ENCODE peak calls at places on chromosomes 13 and 19, in ten cellular contexts. I is brain microvascular endothelial cell, V is heart left ventricle, Q is adrenal gland, K is thoracic aorta, O is colonic mucosa, J is body of pancreas, X is AG04450, Y is H9, N is astrocyte. M is an unnamed sample.

GRCh38 chr19:41411682-41412265 is 14.2 kb downstream of the BCKDHA start:
- DNase-seq in X (no peak), K (no peak), V (peak), I (no peak), Y (no peak), N (no peak), J (peak), Q (peak), O (no peak), M (no peak)

GRCh38 chr19:43724896-43725295 is 9.0 kb downstream of the IRGC start:
- DNase-seq in J (no peak), Q (no peak), K (no peak), I (no peak), O (no peak), V (no peak), N (no peak), Y (no peak), X (no peak), M (no peak)

GRCh38 chr13:43057653-43058317 is 34.4 kb downstream of the DNAJC15 start:
- DNase-seq in K (no peak), N (peak), I (peak), Y (peak), X (no peak), J (no peak), Q (no peak), V (no peak), O (no peak), M (peak)

GRCh38 chr13:20550799-20551198 is 16.2 kb upstream of the IFT88 start:
- DNase-seq in N (no peak), J (no peak), V (no peak), Q (no peak), K (no peak), O (no peak), Y (no peak), X (no peak), I (no peak), M (peak)

GRCh38 chr19:16216744-16217670 is 19.3 kb downstream of the AP1M1 start:
- DNase-seq in O (no peak), K (no peak), V (no peak), X (no peak), Y (no peak), I (no peak), Q (no peak), N (no peak), J (no peak), M (no peak)

GRCh38 chr19:15954820-15955219 is 6.0 kb downstream of the OR10H4 start:
- DNase-seq in N (no peak), I (no peak), K (no peak), X (no peak), V (no peak), O (no peak), J (no peak), Q (no peak), Y (no peak), M (no peak)

GRCh38 chr19:2385053-2385721 is 25.1 kb downstream of the TMPRSS9 start:
- DNase-seq in O (peak), K (no peak), Q (peak), V (no peak), X (peak), I (peak), N (peak), J (peak), Y (peak), M (peak)

GRCh38 chr19:34316741-34317241 is 48.2 kb upstream of the GPI start:
- DNase-seq in J (no peak), V (no peak), K (no peak), I (peak), X (no peak), O (no peak), Y (no peak), Q (peak), N (peak), M (no peak)

GRCh38 chr13:78742659-78743058 is 83.7 kb upstream of the OBI1 start:
- DNase-seq in K (no peak), Y (peak), V (no peak), J (no peak), Q (no peak), I (no peak), X (no peak), O (no peak), N (no peak), M (no peak)

GRCh38 chr13:40207110-40207478 is 459.3 kb downstream of the FOXO1 start:
- DNase-seq in Q (no peak), J (no peak), V (no peak), O (no peak), N (no peak), X (no peak), Y (no peak), K (no peak), I (no peak), M (no peak)

GRCh38 chr13:42275098-42275471 is 3.1 kb downstream of the AKAP11 start:
- DNase-seq in K (no peak), I (no peak), N (no peak), Q (no peak), Y (no peak), J (no peak), X (no peak), O (no peak), V (no peak), M (no peak)

GRCh38 chr19:35328851-35329285 is at the start of gene CD22:
- DNase-seq in X (no peak), N (no peak), K (no peak), Q (no peak), I (no peak), Y (no peak), O (no peak), V (peak), J (no peak), M (no peak)

GRCh38 chr19:39390460-39390758 is 497 bp downstream of the PAF1 start:
- DNase-seq in Q (no peak), K (no peak), Y (no peak), O (peak), N (peak), J (peak), I (no peak), X (no peak), V (no peak), M (no peak)

GRCh38 chr19:28940751-28941500 is 272.0 kb downstream of the UQCRFS1 start:
- DNase-seq in K (no peak), J (no peak), O (no peak), X (no peak), N (no peak), Y (no peak), I (peak), Q (no peak), V (no peak), M (peak)

GRCh38 chr19:41545547-41545946 is 30.4 kb upstream of the CEACAM21 start:
- DNase-seq in V (no peak), K (no peak), Y (no peak), O (no peak), J (no peak), N (no peak), I (no peak), Q (no peak), X (no peak), M (no peak)

GRCh38 chr13:31951215-31951678 is 80.3 kb upstream of the FRY start:
- DNase-seq in X (no peak), V (peak), O (peak), K (no peak), I (no peak), Y (no peak), N (peak), Q (peak), J (peak), M (peak)

GRCh38 chr19:10018219-10018618 is 4.9 kb downstream of the RDH8 start:
- DNase-seq in J (no peak), N (peak), V (no peak), I (no peak), Y (no peak), O (no peak), K (no peak), Q (no peak), X (no peak), M (no peak)

GRCh38 chr13:37139356-37139755 is 33.9 kb upstream of the CSNK1A1L start:
- DNase-seq in X (no peak), J (no peak), N (no peak), Q (no peak), V (no peak), Y (no peak), I (no peak), O (no peak), K (no peak), M (no peak)

GRCh38 chr13:62320129-62320724 is 904.6 kb upstream of the PCDH20 start:
- DNase-seq in K (no peak), X (peak), Y (no peak), O (no peak), V (no peak), N (peak), I (peak), Q (no peak), J (no peak), M (peak)

DNA sequence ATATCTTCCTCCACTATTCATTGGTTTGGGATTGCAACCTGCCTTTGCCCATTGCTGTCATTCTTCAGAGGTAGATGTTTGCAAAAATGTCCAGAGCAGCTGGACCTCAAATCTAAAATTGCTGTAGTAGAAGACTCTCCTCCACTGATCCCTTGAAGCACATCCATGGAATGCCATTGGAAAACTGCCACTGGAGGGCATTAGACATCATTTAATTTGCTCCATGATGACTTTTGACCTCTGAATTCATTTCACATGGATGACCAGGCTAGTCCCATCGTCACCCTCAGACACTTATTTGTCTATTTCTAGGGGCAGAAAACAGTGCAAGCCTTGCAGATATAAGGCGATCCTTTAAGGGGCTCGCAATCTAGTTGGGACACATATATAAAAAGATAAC is 33.9 kb upstream of the FLT1 start:
- DNase-seq in Q (no peak), K (no peak), N (no peak), X (no peak), O (no peak), I (no peak), V (no peak), J (no peak), Y (no peak), M (no peak)
- TF ChIP-seq CTCF in Q (no peak), K (no peak), N (no peak), X (no peak), O (peak), I (peak), V (no peak), J (no peak), Y (no peak), M (no peak)

GRCh38 chr19:18091217-18091608 is 4.5 kb upstream of the IL12RB1 start:
- DNase-seq in Y (no peak), J (peak), I (no peak), V (peak), N (no peak), O (peak), K (no peak), X (no peak), Q (peak), M (no peak)
- H3K27ac ChIP-seq in Y (no peak), J (no peak), I (no peak), V (no peak), N (no peak), O (peak), K (no peak), X (no peak), Q (no peak), M (no peak)

DNA sequence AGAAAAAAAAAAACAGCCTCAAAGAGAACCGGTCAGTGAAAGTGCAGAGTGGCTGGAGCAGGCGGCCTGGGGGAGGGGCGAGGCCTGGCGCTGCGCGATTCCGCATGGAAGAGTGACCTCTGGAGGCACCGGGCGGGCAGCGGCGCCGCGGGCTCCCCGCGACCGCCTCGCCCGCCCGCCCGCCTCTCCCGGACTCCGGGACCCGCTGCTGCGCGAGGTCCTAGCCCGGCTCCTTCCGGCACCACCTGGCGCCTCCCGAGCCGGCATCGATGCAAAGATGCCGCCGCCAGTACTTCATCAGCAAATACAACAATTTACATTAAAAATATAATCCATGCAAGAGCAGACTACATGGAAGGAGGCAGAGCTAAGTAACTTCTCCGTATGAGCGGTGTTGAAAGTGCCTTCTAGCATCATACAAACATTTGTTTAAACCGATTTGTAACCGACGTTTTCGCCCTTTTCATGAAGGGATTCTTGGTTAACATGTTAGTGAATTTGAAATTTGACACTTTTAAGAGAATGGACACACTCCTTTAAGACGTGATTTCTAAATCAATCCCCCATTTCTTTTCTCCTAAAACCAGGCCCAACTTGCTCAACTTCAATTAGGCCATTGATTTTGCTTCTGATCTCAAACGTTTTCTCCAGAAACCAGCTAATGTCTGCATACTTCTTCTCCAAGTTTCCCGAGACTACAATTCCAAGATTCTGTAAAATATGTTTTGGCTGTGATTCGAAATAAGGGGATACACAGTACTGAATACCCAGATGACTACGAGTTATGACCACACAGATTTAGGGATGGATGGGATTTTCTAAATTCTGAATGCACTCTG is 2.1 kb downstream of the EFNB2 start:
- DNase-seq in V (peak), Q (peak), I (peak), K (no peak), Y (peak), N (peak), J (peak), X (peak), O (peak), M (peak)
- TF ChIP-seq CTCF in V (peak), Q (peak), I (peak), K (peak), Y (peak), N (peak), J (peak), X (peak), O (peak), M (peak)

DNA sequence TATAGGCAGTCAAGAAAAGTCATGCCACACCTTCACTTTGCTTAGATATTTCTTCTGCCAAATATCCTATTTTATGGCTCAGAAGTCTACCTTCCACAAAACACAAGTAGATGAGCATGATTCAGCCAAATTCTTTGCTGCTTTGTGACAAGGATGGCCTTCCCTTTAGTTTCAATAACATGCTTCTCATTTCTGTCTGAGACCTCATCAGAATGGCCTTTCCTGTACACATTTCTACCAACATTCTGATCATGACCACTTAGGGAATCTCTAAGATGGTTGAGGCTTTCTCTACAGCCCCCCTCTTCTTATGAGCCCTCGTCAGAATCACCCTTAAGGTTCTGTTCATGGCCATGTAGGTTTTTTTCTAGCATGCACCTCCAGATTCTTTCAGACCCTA is 96.2 kb downstream of the COL4A2 start:
- DNase-seq in X (peak), V (no peak), J (no peak), N (peak), Y (no peak), Q (no peak), O (no peak), K (no peak), I (no peak), M (no peak)
- H3K27ac ChIP-seq in X (peak), V (no peak), J (no peak), N (peak), Y (no peak), Q (no peak), O (no peak), K (peak), I (peak), M (no peak)

GRCh38 chr19:984165-984967 is at the start of gene WDR18:
- DNase-seq in N (peak), I (peak), J (peak), V (peak), X (peak), O (peak), Q (peak), Y (peak), K (peak), M (peak)
- TF ChIP-seq CTCF in N (no peak), I (no peak), J (peak), V (no peak), X (no peak), O (no peak), Q (peak), Y (no peak), K (no peak), M (peak)

M was measured in cardiac muscle cell.